ENCODE peak calls at places on chromosomes 13 and 19, in ten cellular contexts. A is lung; D is sciatic nerve; H is T-helper 17 cell; Q is activated T-cell treated with anti-CD3 and anti-CD28 coated beads, Interleukin-2, amount 50 U/mL, for 4 hours; X is heart right ventricle; L is activated CD4-positive, alpha-beta T cell treated with anti-CD3 and anti-CD28 coated beads for 36 hours; W is left lobe of liver; E is GM23338; Y is right cardiac atrium. N is an unnamed sample.

GRCh38 chr19:6522712-6523111 is 8.1 kb upstream of the TNFSF9 start:
- ATAC-seq in Q (no peak), D (no peak), H (no peak), X (no peak), Y (no peak), L (no peak), W (no peak), E (no peak), A (no peak), N (no peak)

GRCh38 chr13:113998781-113999617 is 25.1 kb upstream of the C13orf46 start:
- ATAC-seq in Y (no peak), Q (no peak), X (no peak), D (no peak), A (no peak), L (no peak), H (no peak), E (no peak), W (no peak), N (no peak)

GRCh38 chr13:23320926-23321533 is 112.5 kb downstream of the SACS start:
- ATAC-seq in D (no peak), E (no peak), W (no peak), A (no peak), Q (peak), L (no peak), Y (no peak), H (peak), X (no peak), N (peak)

GRCh38 chr13:82802528-82802927 is 1079.7 kb downstream of the SLITRK1 start:
- ATAC-seq in H (no peak), A (no peak), L (no peak), Y (no peak), X (no peak), Q (no peak), D (no peak), E (no peak), W (no peak), N (no peak)

GRCh38 chr19:2135474-2136402 is 15.6 kb downstream of the AP3D1 start:
- ATAC-seq in E (no peak), D (no peak), L (no peak), X (no peak), W (peak), Y (no peak), A (no peak), Q (no peak), H (no peak), N (no peak)

GRCh38 chr13:49412749-49413148 is 31.1 kb downstream of the CAB39L start:
- ATAC-seq in E (peak), A (no peak), X (no peak), L (no peak), D (no peak), Q (no peak), Y (no peak), W (no peak), H (no peak), N (no peak)

GRCh38 chr19:47032171-47032811 is 12.7 kb downstream of the NPAS1 start:
- ATAC-seq in W (peak), L (peak), E (peak), D (no peak), Y (peak), H (peak), X (no peak), Q (peak), A (no peak), N (no peak)

GRCh38 chr19:54653181-54653809 is 9.5 kb upstream of the LILRB4 start:
- ATAC-seq in W (peak), Q (no peak), E (no peak), A (no peak), L (no peak), Y (no peak), X (no peak), H (no peak), D (no peak), N (no peak)

GRCh38 chr19:18464646-18465045 is 26.7 kb upstream of the ISYNA1 start:
- ATAC-seq in L (no peak), X (peak), D (peak), Y (peak), H (no peak), W (peak), E (no peak), A (peak), Q (no peak), N (peak)

GRCh38 chr13:110922506-110922905 is 7.6 kb upstream of the ANKRD10 start:
- ATAC-seq in E (peak), D (no peak), W (peak), H (no peak), X (no peak), A (no peak), L (no peak), Q (no peak), Y (no peak), N (no peak)

GRCh38 chr19:1037553-1038115 is 2.3 kb upstream of the ABCA7 start:
- ATAC-seq in E (no peak), A (no peak), L (no peak), D (no peak), X (no peak), Q (no peak), Y (no peak), H (no peak), W (no peak), N (no peak)

GRCh38 chr19:18866800-18867123 is 29.2 kb downstream of the CERS1 start:
- ATAC-seq in D (peak), Q (no peak), W (no peak), X (peak), Y (no peak), H (peak), L (no peak), A (no peak), E (no peak), N (no peak)

GRCh38 chr13:48320906-48321510 is 17.5 kb downstream of the RB1 start:
- ATAC-seq in W (peak), Y (no peak), A (no peak), H (no peak), E (no peak), X (no peak), D (no peak), L (no peak), Q (no peak), N (no peak)

N was measured in gastroesophageal sphincter.